ENCODE peak calls at places on chromosome 12, in seven cellular contexts. One of them, this sample, is unnamed.

GRCh38 chr12:14473707-14474287 is 93.9 kb downstream of the PLBD1 start:
- DNase-seq in cardiac fibroblast: peak
- DNase-seq in kidney epithelial cell: no peak
- DNase-seq in cardiac muscle cell: no peak
- DNase-seq in lung: no peak
- DNase-seq in uterus: no peak
- DNase-seq in IMR-90: peak
- DNase-seq in this sample: peak

GRCh38 chr12:67663121-67663520 is 14.6 kb downstream of the DYRK2 start:
- DNase-seq in cardiac fibroblast: peak
- DNase-seq in kidney epithelial cell: no peak
- DNase-seq in cardiac muscle cell: no peak
- DNase-seq in lung: no peak
- DNase-seq in uterus: no peak
- DNase-seq in IMR-90: peak
- DNase-seq in this sample: peak

GRCh38 chr12:98591209-98591608 is 2.3 kb upstream of the SLC25A3 start:
- DNase-seq in cardiac fibroblast: peak
- DNase-seq in kidney epithelial cell: no peak
- DNase-seq in cardiac muscle cell: no peak
- DNase-seq in lung: no peak
- DNase-seq in uterus: no peak
- DNase-seq in IMR-90: peak
- DNase-seq in this sample: peak

GRCh38 chr12:125284945-125285344 is 219.7 kb downstream of the AACS start:
- DNase-seq in cardiac fibroblast: no peak
- DNase-seq in kidney epithelial cell: no peak
- DNase-seq in cardiac muscle cell: no peak
- DNase-seq in lung: no peak
- DNase-seq in uterus: no peak
- DNase-seq in IMR-90: no peak
- DNase-seq in this sample: no peak

GRCh38 chr12:69196302-69197288 is 42.8 kb upstream of the CPSF6 start:
- DNase-seq in cardiac fibroblast: peak
- DNase-seq in kidney epithelial cell: no peak
- DNase-seq in cardiac muscle cell: no peak
- DNase-seq in lung: no peak
- DNase-seq in uterus: no peak
- DNase-seq in IMR-90: peak
- DNase-seq in this sample: peak

GRCh38 chr12:6925543-6926279 is 2.0 kb upstream of the ATN1 start:
- DNase-seq in cardiac fibroblast: peak
- DNase-seq in kidney epithelial cell: peak
- DNase-seq in cardiac muscle cell: peak
- DNase-seq in lung: peak
- DNase-seq in uterus: peak
- DNase-seq in IMR-90: peak
- DNase-seq in this sample: peak

GRCh38 chr12:94126067-94126466 is 22.3 kb upstream of the PLXNC1 start:
- DNase-seq in cardiac fibroblast: no peak
- DNase-seq in kidney epithelial cell: no peak
- DNase-seq in cardiac muscle cell: no peak
- DNase-seq in lung: no peak
- DNase-seq in uterus: no peak
- DNase-seq in IMR-90: no peak
- DNase-seq in this sample: no peak

GRCh38 chr12:108063192-108063591 is 65.9 kb upstream of the WSCD2 start:
- DNase-seq in cardiac fibroblast: peak
- DNase-seq in kidney epithelial cell: no peak
- DNase-seq in cardiac muscle cell: peak
- DNase-seq in lung: no peak
- DNase-seq in uterus: no peak
- DNase-seq in IMR-90: no peak
- DNase-seq in this sample: peak

GRCh38 chr12:11969437-11970154 is 101.1 kb upstream of the BCL2L14 start:
- DNase-seq in cardiac fibroblast: no peak
- DNase-seq in kidney epithelial cell: no peak
- DNase-seq in cardiac muscle cell: no peak
- DNase-seq in lung: no peak
- DNase-seq in uterus: no peak
- DNase-seq in IMR-90: no peak
- DNase-seq in this sample: no peak

DNA sequence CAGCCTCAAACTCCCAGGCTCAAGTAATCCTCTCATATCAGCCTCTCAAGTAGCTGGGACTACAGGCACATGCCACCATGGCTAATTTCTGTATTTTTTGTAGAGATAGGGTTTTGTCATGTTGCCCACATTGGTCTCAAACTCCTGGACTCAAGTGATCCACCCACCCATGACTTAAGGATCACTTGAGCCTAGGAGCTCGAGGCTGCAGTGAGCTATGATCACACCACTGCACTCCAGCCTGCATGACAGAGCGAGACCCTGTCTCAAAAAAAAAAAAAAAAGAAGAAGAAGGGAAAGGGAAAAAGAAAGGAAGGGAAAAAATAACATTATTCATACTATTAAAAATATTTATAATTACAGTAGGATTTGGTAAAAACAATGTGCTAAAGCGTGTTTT is 19.2 kb downstream of the EPS8 start:
- DNase-seq in cardiac fibroblast: no peak
- DNase-seq in kidney epithelial cell: no peak
- DNase-seq in cardiac muscle cell: no peak
- DNase-seq in lung: no peak
- DNase-seq in uterus: no peak
- DNase-seq in IMR-90: no peak
- DNase-seq in this sample: no peak
- H3K4me3 ChIP-seq in cardiac fibroblast: no peak
- H3K4me3 ChIP-seq in kidney epithelial cell: no peak
- H3K4me3 ChIP-seq in cardiac muscle cell: no peak
- H3K4me3 ChIP-seq in lung: no peak
- H3K4me3 ChIP-seq in uterus: no peak
- H3K4me3 ChIP-seq in IMR-90: no peak
- H3K4me3 ChIP-seq in this sample: no peak

GRCh38 chr12:16492240-16492639 is 113.7 kb downstream of the LMO3 start:
- DNase-seq in cardiac fibroblast: no peak
- DNase-seq in kidney epithelial cell: no peak
- DNase-seq in cardiac muscle cell: no peak
- DNase-seq in lung: no peak
- DNase-seq in uterus: no peak
- DNase-seq in IMR-90: no peak
- DNase-seq in this sample: no peak
- TF ChIP-seq CTCF in cardiac fibroblast: no peak
- TF ChIP-seq CTCF in kidney epithelial cell: no peak
- TF ChIP-seq CTCF in cardiac muscle cell: no peak
- TF ChIP-seq CTCF in lung: no peak
- TF ChIP-seq CTCF in uterus: no peak
- TF ChIP-seq CTCF in IMR-90: no peak
- TF ChIP-seq CTCF in this sample: no peak

DNA sequence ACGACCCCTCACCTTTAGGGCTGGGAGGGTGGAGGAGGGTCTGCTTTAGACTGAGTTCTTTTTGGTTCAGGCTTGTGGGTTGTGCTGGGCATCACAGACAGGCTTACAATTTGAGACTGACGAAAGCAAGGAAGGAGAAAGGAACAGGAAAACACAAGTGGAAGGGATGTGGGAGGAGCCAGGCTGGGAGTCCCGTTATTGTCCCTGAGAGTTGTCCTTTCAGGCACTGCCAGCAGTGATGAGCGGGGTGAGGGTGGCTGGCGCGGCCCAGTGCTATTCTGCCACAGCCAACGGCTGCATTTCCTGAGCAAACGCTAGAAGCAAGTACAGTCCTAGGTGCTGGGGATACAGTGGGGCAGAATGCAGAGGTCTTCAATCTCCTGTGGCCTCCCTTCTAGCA is 29.2 kb upstream of the TSPAN9 start:
- DNase-seq in cardiac fibroblast: no peak
- DNase-seq in kidney epithelial cell: no peak
- DNase-seq in cardiac muscle cell: no peak
- DNase-seq in lung: no peak
- DNase-seq in uterus: no peak
- DNase-seq in IMR-90: no peak
- DNase-seq in this sample: no peak
- H3K4me3 ChIP-seq in cardiac fibroblast: no peak
- H3K4me3 ChIP-seq in kidney epithelial cell: no peak
- H3K4me3 ChIP-seq in cardiac muscle cell: no peak
- H3K4me3 ChIP-seq in lung: no peak
- H3K4me3 ChIP-seq in uterus: no peak
- H3K4me3 ChIP-seq in IMR-90: no peak
- H3K4me3 ChIP-seq in this sample: no peak

GRCh38 chr12:65609359-65609771 is 214.9 kb upstream of the HMGA2 start:
- DNase-seq in cardiac fibroblast: peak
- DNase-seq in kidney epithelial cell: peak
- DNase-seq in cardiac muscle cell: no peak
- DNase-seq in lung: no peak
- DNase-seq in uterus: no peak
- DNase-seq in IMR-90: peak
- DNase-seq in this sample: peak
- TF ChIP-seq CTCF in cardiac fibroblast: peak
- TF ChIP-seq CTCF in kidney epithelial cell: peak
- TF ChIP-seq CTCF in cardiac muscle cell: peak
- TF ChIP-seq CTCF in lung: no peak
- TF ChIP-seq CTCF in uterus: no peak
- TF ChIP-seq CTCF in IMR-90: peak
- TF ChIP-seq CTCF in this sample: no peak

GRCh38 chr12:18262514-18262913 is 1.2 kb downstream of the PIK3C2G start:
- DNase-seq in cardiac fibroblast: no peak
- DNase-seq in kidney epithelial cell: peak
- DNase-seq in cardiac muscle cell: no peak
- DNase-seq in lung: no peak
- DNase-seq in uterus: no peak
- DNase-seq in IMR-90: peak
- DNase-seq in this sample: no peak
- H3K4me3 ChIP-seq in cardiac fibroblast: no peak
- H3K4me3 ChIP-seq in kidney epithelial cell: no peak
- H3K4me3 ChIP-seq in cardiac muscle cell: no peak
- H3K4me3 ChIP-seq in lung: no peak
- H3K4me3 ChIP-seq in uterus: no peak
- H3K4me3 ChIP-seq in IMR-90: no peak
- H3K4me3 ChIP-seq in this sample: no peak

GRCh38 chr12:51372021-51372420 is 19.2 kb downstream of the GALNT6 start:
- DNase-seq in cardiac fibroblast: no peak
- DNase-seq in kidney epithelial cell: no peak
- DNase-seq in cardiac muscle cell: no peak
- DNase-seq in lung: no peak
- DNase-seq in uterus: no peak
- DNase-seq in IMR-90: no peak
- DNase-seq in this sample: no peak
- TF ChIP-seq CTCF in cardiac fibroblast: no peak
- TF ChIP-seq CTCF in kidney epithelial cell: no peak
- TF ChIP-seq CTCF in cardiac muscle cell: no peak
- TF ChIP-seq CTCF in lung: no peak
- TF ChIP-seq CTCF in uterus: no peak
- TF ChIP-seq CTCF in IMR-90: no peak
- TF ChIP-seq CTCF in this sample: no peak

DNA sequence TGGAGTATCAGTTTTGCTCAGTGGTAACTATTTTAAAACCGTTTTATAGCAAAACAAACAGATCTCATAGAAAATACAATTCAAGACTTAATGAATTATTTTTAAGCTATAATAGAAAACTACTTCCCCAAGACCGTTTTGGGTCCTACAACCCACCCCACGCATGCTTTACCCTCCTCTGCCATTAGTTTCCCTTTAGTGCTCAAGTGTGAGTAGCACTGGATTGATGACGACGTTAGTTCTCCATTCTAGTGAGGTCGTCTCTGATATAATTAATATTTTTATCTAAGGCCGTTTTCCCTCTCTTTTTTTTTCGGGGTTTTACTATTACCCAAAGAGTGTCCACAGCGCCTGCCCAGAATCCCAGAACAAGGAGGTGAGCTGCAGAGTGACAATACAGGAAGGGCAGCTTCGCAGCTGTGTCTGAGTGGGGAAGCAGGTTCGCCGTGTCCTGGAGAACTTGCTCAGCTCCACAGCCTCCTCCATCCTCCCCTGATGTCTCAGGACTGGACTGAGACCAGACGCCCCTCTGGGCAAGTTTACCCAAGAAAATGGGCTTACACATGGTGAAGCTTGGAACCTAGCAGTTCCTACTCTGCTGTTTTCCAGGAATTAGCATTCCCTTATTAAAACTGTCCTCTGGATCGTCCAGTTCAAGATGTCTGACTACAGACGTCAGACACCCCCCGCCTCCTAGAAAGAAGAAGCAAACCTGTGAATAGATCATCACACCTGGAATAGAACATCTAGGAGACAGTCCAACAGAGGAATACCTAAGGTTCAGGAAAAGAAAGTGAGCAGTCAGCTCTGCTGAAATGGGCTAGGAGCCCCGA is 31.9 kb upstream of the MON2 start:
- DNase-seq in cardiac fibroblast: no peak
- DNase-seq in kidney epithelial cell: no peak
- DNase-seq in cardiac muscle cell: no peak
- DNase-seq in lung: no peak
- DNase-seq in uterus: no peak
- DNase-seq in IMR-90: no peak
- DNase-seq in this sample: no peak
- H3K4me3 ChIP-seq in cardiac fibroblast: peak
- H3K4me3 ChIP-seq in kidney epithelial cell: peak
- H3K4me3 ChIP-seq in cardiac muscle cell: peak
- H3K4me3 ChIP-seq in lung: peak
- H3K4me3 ChIP-seq in uterus: peak
- H3K4me3 ChIP-seq in IMR-90: peak
- H3K4me3 ChIP-seq in this sample: peak

DNA sequence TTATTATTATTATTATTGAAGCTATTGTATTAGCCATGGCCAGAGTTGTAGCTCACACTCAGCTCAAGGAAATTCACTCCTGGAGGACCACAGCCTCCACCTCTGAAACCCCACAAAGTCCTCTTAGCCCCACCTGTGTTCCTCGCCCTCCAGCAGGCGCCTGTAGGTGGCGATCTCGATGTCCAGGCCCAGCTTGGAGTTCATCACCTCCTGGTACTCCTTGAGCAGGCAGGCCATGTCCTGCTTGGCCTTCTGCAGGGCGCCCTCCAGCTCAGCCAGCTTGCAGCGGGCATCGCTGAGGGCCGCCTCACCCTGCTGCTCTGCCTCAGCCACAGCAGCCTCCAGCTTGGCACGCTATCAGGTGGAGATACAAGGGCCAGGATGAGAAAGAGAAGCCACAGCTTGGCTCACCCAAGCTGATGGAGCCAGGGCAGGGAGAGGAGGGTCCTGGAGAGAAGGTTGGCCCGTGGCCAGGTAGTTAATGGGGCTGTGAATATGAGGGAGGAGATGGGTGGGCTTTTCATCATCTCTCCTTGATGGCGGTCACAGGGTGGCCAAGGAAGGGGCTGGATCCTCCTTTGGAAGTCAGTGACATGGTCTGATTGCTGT is 5.1 kb downstream of the KRT85 start:
- DNase-seq in cardiac fibroblast: no peak
- DNase-seq in kidney epithelial cell: no peak
- DNase-seq in cardiac muscle cell: no peak
- DNase-seq in lung: no peak
- DNase-seq in uterus: no peak
- DNase-seq in IMR-90: no peak
- DNase-seq in this sample: no peak
- TF ChIP-seq CTCF in cardiac fibroblast: peak
- TF ChIP-seq CTCF in kidney epithelial cell: peak
- TF ChIP-seq CTCF in cardiac muscle cell: peak
- TF ChIP-seq CTCF in lung: no peak
- TF ChIP-seq CTCF in uterus: no peak
- TF ChIP-seq CTCF in IMR-90: no peak
- TF ChIP-seq CTCF in this sample: no peak

GRCh38 chr12:55720894-55721444 is 776 bp downstream of the RDH5 start:
- DNase-seq in cardiac fibroblast: peak
- DNase-seq in kidney epithelial cell: no peak
- DNase-seq in cardiac muscle cell: no peak
- DNase-seq in lung: peak
- DNase-seq in uterus: peak
- DNase-seq in IMR-90: peak
- DNase-seq in this sample: peak
- H3K4me3 ChIP-seq in cardiac fibroblast: peak
- H3K4me3 ChIP-seq in kidney epithelial cell: no peak
- H3K4me3 ChIP-seq in cardiac muscle cell: no peak
- H3K4me3 ChIP-seq in lung: no peak
- H3K4me3 ChIP-seq in uterus: no peak
- H3K4me3 ChIP-seq in IMR-90: no peak
- H3K4me3 ChIP-seq in this sample: no peak

GRCh38 chr12:115456946-115457689 is 773.1 kb upstream of the TBX3 start:
- DNase-seq in cardiac fibroblast: no peak
- DNase-seq in kidney epithelial cell: no peak
- DNase-seq in cardiac muscle cell: peak
- DNase-seq in lung: no peak
- DNase-seq in uterus: no peak
- DNase-seq in IMR-90: no peak
- DNase-seq in this sample: no peak
- TF ChIP-seq CTCF in cardiac fibroblast: peak
- TF ChIP-seq CTCF in kidney epithelial cell: no peak
- TF ChIP-seq CTCF in cardiac muscle cell: no peak
- TF ChIP-seq CTCF in lung: no peak
- TF ChIP-seq CTCF in uterus: no peak
- TF ChIP-seq CTCF in IMR-90: no peak
- TF ChIP-seq CTCF in this sample: no peak